ENCODE peak calls at places on chromosomes 13 and 19, in five cellular contexts. U is fibroblast of the aortic adventitia, O is lower leg skin, G is heart right ventricle, P is dorsolateral prefrontal cortex. D is an unnamed sample.

GRCh38 chr19:17260842-17261325 is 3.7 kb downstream of the USHBP1 start:
- DNase-seq in U (peak), O (peak), G (peak), P (peak), D (peak)

GRCh38 chr19:11123076-11123567 is 32.5 kb downstream of the SPC24 start:
- DNase-seq in U (no peak), O (no peak), G (no peak), P (no peak), D (no peak)

GRCh38 chr13:93244141-93244917 is 17.7 kb downstream of the GPC6 start:
- DNase-seq in U (peak), O (no peak), G (no peak), P (peak), D (no peak)

GRCh38 chr13:30654430-30654829 is 36.7 kb downstream of the USPL1 start:
- DNase-seq in U (no peak), O (no peak), G (no peak), P (no peak), D (no peak)

GRCh38 chr19:46607441-46607841 is 6.3 kb downstream of the CALM3 start:
- DNase-seq in U (no peak), O (peak), G (no peak), P (peak), D (no peak)

GRCh38 chr19:38655148-38655824 is 7.8 kb downstream of the ACTN4 start:
- DNase-seq in U (no peak), O (no peak), G (no peak), P (no peak), D (no peak)

GRCh38 chr13:44052843-44053607 is 173.3 kb downstream of the LACC1 start:
- DNase-seq in U (peak), O (no peak), G (no peak), P (peak), D (no peak)

GRCh38 chr19:4694211-4694987 is 24.3 kb upstream of the MYDGF start:
- DNase-seq in U (peak), O (peak), G (no peak), P (peak), D (no peak)

GRCh38 chr13:61797397-61797796 is 381.7 kb upstream of the PCDH20 start:
- DNase-seq in U (no peak), O (no peak), G (no peak), P (no peak), D (no peak)

GRCh38 chr19:14248578-14249011 is 42.6 kb upstream of the ADGRL1 start:
- DNase-seq in U (peak), O (peak), G (peak), P (peak), D (peak)

GRCh38 chr13:28347456-28348371 is 147.2 kb downstream of the FLT1 start:
- DNase-seq in U (peak), O (no peak), G (no peak), P (no peak), D (no peak)

GRCh38 chr13:87872813-87873212 is 201.6 kb downstream of the SLITRK5 start:
- DNase-seq in U (no peak), O (no peak), G (no peak), P (no peak), D (no peak)

GRCh38 chr13:37097008-37097579 is 8.4 kb downstream of the CSNK1A1L start:
- DNase-seq in U (no peak), O (no peak), G (no peak), P (no peak), D (no peak)

GRCh38 chr13:50798923-50799322 is 44.6 kb downstream of the DLEU7 start:
- DNase-seq in U (peak), O (no peak), G (no peak), P (no peak), D (no peak)

GRCh38 chr19:46990998-46991676 is 28.5 kb upstream of the NPAS1 start:
- DNase-seq in U (peak), O (peak), G (peak), P (peak), D (peak)

GRCh38 chr19:19539738-19540703 is 2.0 kb downstream of the CILP2 start:
- DNase-seq in U (no peak), O (peak), G (peak), P (no peak), D (no peak)

GRCh38 chr13:40069173-40070044 is 413.9 kb downstream of the COG6 start:
- DNase-seq in U (peak), O (peak), G (peak), P (peak), D (peak)

GRCh38 chr13:108269601-108270328 is at the start of gene TNFSF13B:
- DNase-seq in U (peak), O (peak), G (peak), P (peak), D (peak)
- TF ChIP-seq CTCF in U (no peak), O (no peak), G (peak), P (no peak), D (peak)

GRCh38 chr13:83563499-83563898 is 318.8 kb downstream of the SLITRK1 start:
- DNase-seq in U (no peak), O (no peak), G (no peak), P (no peak), D (no peak)

DNA sequence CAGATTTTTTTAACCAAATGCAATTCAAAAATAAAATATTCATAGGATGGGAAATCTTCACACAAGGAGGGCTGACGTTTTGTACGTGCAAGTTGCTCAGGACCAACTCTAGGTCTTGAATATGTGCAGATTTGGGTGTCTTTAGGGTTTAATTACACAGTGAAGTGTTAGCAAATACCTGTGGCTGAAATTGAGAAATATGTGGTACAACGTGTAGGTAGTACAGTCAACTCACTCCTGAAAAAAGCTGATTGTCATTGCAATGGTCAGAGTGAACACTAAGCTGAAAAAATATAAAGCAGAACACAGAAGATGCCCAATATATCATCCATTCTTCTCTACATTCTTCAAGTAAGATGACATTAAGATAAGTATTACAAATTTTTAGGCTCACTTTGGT is 314.3 kb downstream of the SLITRK1 start:
- DNase-seq in U (no peak), O (no peak), G (no peak), P (no peak), D (no peak)
- TF ChIP-seq CTCF in U (no peak), O (no peak), G (no peak), P (no peak), D (no peak)

DNA sequence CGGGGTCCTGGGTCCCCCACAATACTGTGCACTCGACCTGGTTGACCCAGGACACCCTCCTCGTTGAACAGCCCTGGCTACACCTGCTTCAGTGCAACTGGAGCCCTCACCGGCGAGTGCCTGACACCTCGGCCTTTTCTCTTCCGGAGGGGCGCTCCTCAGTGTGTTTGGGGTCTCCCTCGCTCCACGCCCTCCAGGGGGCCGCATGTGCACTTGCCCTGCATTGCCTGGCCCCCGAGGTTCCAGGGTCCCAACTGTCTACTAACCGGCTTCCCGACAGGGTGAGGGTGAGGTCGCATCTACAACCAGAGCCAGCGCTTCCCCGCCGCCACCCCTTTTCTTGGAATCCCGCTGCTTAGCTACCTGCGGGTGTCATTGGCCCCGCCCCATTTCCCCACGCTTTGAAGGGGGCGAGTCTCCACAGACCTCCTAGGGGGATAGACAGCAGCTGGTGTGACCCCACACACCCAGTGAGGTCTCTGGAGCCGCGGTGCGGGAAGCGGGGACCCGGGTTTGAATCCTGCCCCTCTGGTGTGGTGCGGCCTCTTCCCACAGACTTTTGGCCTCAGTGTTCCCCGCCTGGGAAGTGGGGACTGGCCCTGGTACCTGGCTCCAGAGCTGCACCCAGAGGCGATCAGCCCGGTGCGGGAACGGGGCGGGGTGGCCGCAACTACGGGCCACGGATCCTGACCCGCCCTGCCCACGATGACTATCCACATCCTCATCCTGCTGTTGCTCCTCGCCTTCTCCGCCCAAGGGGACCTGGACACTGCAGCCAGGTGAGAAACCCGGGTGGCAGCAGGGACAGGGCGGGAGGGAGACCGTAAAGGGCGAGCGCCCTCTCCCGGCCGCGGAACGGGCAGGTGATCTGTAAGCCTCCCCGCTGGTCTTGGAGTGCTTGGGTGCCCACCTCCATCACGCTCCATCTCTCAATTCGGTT is at the start of gene ADM5:
- DNase-seq in U (no peak), O (peak), G (no peak), P (peak), D (peak)
- TF ChIP-seq CTCF in U (peak), O (no peak), G (peak), P (peak), D (peak)

GRCh38 chr13:34425307-34425949 is 516.6 kb upstream of the NBEA start:
- DNase-seq in U (no peak), O (no peak), G (no peak), P (no peak), D (no peak)

GRCh38 chr13:34416833-34417425 is 525.1 kb upstream of the NBEA start:
- DNase-seq in U (peak), O (no peak), G (peak), P (no peak), D (no peak)

GRCh38 chr13:34421849-34422475 is 520.1 kb upstream of the NBEA start:
- DNase-seq in U (peak), O (no peak), G (no peak), P (no peak), D (no peak)

GRCh38 chr13:34419025-34419424 is 523.0 kb upstream of the NBEA start:
- DNase-seq in U (no peak), O (no peak), G (no peak), P (no peak), D (no peak)

GRCh38 chr13:34420975-34421719 is 520.9 kb upstream of the NBEA start:
- DNase-seq in U (no peak), O (no peak), G (no peak), P (no peak), D (no peak)
- TF ChIP-seq CTCF in U (peak), O (no peak), G (no peak), P (no peak), D (no peak)

DNA sequence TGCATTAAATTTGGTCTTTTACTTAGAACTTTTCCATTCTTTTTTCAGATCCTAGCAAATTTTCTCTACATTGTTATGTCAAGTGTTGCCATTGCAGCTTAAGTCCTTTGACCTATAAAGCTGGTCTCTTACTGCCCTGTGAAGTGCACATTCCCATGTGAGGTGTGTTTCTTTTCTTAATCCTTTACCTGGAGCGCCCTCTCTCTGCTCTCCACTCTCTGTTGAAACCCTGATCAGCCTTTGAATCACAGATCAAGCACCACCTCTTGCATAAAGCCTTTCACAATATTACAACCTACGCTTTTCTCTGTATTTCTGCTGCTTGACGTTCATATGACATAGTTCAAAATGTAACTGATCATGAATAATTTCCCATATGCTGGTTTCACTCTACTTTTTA is 84.8 kb downstream of the PCDH17 start:
- DNase-seq in U (no peak), O (no peak), G (no peak), P (no peak), D (no peak)
- TF ChIP-seq CTCF in U (no peak), O (no peak), G (no peak), P (no peak), D (peak)

DNA sequence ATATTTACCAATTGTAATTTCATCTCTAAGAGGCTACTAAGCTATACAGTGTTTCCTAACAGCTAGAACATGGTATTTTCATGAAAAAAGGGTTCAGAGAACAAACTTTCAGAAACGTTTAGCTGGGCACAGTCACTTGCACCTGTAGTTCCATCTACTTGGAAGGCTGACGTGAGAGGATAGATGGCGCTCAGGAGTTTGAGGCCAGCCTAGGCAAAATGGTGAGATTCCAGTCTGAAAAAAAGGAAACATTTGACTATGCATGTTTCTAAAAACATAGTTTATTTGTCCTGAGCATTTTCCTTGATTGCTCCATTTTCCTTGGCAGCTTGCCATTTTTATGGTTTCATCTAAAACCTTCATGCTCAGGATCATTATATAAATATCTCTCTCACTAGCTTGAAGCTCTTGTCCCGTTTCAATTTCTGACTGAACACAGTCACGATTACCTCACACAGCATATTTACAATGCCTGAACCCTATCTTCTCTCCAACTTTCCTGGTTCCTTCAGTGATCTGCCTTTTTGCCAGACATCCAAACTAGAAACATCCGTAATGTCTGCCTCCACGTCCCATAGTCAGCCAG is 200.8 kb downstream of the RGCC start:
- DNase-seq in U (peak), O (no peak), G (no peak), P (no peak), D (no peak)
- TF ChIP-seq CTCF in U (no peak), O (no peak), G (no peak), P (no peak), D (no peak)

DNA sequence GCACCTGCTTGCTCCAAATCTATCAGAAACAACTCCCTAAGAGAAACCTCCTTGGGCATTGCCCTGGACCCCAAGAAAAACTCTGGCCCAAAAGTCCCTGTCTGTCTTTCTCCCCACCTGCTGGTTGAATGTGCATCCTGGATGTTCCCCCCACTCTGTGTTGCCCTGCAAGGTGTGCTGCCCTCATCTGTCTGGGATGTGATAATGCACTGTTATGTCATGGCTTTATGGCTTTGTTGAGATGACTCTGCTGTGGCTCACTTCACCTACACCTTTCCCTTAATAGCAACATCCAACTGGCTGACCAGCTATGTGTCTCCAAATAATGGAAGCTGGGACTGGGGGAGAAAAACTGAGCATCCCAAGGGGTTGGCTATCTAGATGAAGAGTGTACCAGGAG is 2.6 kb downstream of the ZNF20 start:
- DNase-seq in U (no peak), O (peak), G (no peak), P (no peak), D (no peak)
- TF ChIP-seq CTCF in U (no peak), O (no peak), G (peak), P (no peak), D (no peak)

DNA sequence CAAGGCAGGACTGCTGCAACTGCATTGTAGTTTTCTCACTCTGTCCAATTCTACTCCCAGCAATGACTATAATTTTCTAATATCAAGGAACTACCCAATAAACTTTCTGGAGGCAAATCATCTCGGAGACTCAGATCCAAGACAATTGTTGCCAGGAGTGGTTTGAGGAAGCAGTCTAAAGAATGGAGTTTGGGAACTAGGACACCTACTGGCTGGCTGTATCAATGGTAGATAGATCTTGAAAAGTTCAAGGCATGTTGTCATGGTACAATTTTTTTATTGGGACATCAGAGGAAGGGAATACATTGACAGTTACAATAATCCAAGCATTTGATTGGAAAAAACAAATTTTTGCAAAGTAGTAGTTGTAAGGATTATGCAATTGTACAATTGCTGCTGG is 648.3 kb upstream of the SLITRK6 start:
- DNase-seq in U (no peak), O (no peak), G (no peak), P (no peak), D (no peak)
- TF ChIP-seq CTCF in U (no peak), O (no peak), G (no peak), P (no peak), D (no peak)

DNA sequence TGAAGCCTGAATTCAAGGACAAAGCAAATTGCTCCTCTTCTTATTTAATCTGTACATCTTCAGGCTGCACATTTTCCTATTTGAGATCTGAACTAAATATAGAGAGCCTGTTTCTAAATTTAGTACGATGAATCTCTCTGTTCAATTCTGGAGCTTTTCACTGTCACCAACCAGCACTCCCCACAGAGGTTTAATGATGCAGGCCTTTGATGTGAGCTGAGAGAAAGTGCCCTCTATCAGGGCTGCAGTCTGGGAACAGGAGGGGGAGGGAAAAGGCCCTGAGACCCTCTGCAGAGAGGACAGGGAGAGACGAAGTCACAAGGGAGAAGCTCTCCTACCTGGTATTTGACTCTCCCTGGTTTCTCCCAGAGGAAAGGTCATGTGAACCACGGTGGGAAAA is 206.8 kb upstream of the SOX1 start:
- DNase-seq in U (no peak), O (no peak), G (no peak), P (no peak), D (no peak)
- TF ChIP-seq CTCF in U (no peak), O (no peak), G (no peak), P (no peak), D (no peak)

GRCh38 chr19:18274776-18275356 is 614 bp upstream of the IQCN start:
- DNase-seq in U (peak), O (peak), G (peak), P (peak), D (no peak)
- TF ChIP-seq CTCF in U (no peak), O (no peak), G (peak), P (no peak), D (no peak)

D was measured in progenitor cell of endocrine pancreas.